ENCODE peak calls at places on chromosomes 4 and X, in ten cellular contexts. J is iris pigment epithelial cell, Z is AG09309, O is transverse colon, P is IMR-90, G is AG08396, H is cardiac fibroblast, T is NCI-H2081, W is astrocyte of the spinal cord, B is NCI-H1092. Y is an unnamed sample.

GRCh38 chrX:53261573-53261972 is 19.8 kb downstream of the IQSEC2 start:
- DNase-seq in J (no peak), Z (no peak), O (no peak), P (no peak), G (no peak), H (no peak), T (no peak), W (no peak), B (no peak), Y (no peak)

GRCh38 chr4:152244659-152245058 is 291.2 kb downstream of the FBXW7 start:
- DNase-seq in J (no peak), Z (no peak), O (no peak), P (no peak), G (no peak), H (no peak), T (no peak), W (no peak), B (no peak), Y (no peak)

GRCh38 chr4:6087669-6088068 is 69.4 kb upstream of the C4orf50 start:
- DNase-seq in J (peak; percentile 17), Z (no peak), O (no peak), P (peak; percentile 28), G (no peak), H (peak; percentile 14), T (peak; percentile 79), W (no peak), B (peak; percentile 72), Y (peak; percentile 3)

GRCh38 chr4:168386002-168386401 is 67.5 kb upstream of the DDX60 start:
- DNase-seq in J (peak; percentile 9), Z (no peak), O (no peak), P (no peak), G (no peak), H (no peak), T (no peak), W (no peak), B (no peak), Y (peak; percentile 91)

GRCh38 chr4:89660444-89660843 is 176.5 kb downstream of the SNCA start:
- DNase-seq in J (no peak), Z (no peak), O (no peak), P (no peak), G (no peak), H (no peak), T (no peak), W (no peak), B (no peak), Y (no peak)

GRCh38 chr4:666436-666810 is 7.7 kb downstream of the ATP5ME start:
- DNase-seq in J (no peak), Z (no peak), O (no peak), P (no peak), G (no peak), H (no peak), T (no peak), W (no peak), B (no peak), Y (no peak)

GRCh38 chr4:4575284-4576211 is 33.7 kb upstream of the STX18 start:
- DNase-seq in J (peak; percentile 48), Z (no peak), O (peak; percentile 74), P (peak; percentile 18), G (peak; percentile 79), H (peak; percentile 55), T (peak; percentile 39), W (peak; percentile 61), B (peak; percentile 33), Y (peak; percentile 64)

GRCh38 chr4:173252024-173252935 is 81.9 kb downstream of the HMGB2 start:
- DNase-seq in J (peak; percentile 100), Z (peak; percentile 96), O (peak; percentile 46), P (peak; percentile 100), G (peak; percentile 68), H (peak; percentile 99), T (peak; percentile 84), W (peak; percentile 100), B (peak; percentile 28), Y (peak; percentile 99)

GRCh38 chrX:716136-716535 is 85.5 kb downstream of the SHOX start:
- DNase-seq in J (no peak), Z (no peak), O (no peak), P (no peak), G (no peak), H (no peak), T (no peak), W (no peak), B (no peak), Y (no peak)

GRCh38 chr4:88242144-88242543 is 42.2 kb downstream of the PPM1K start:
- DNase-seq in J (no peak), Z (no peak), O (no peak), P (no peak), G (no peak), H (no peak), T (peak; percentile 1), W (no peak), B (no peak), Y (no peak)

GRCh38 chrX:110000854-110001701 is 1.8 kb upstream of the TMEM164 start:
- DNase-seq in J (no peak), Z (no peak), O (no peak), P (no peak), G (no peak), H (no peak), T (no peak), W (no peak), B (no peak), Y (no peak)

GRCh38 chrX:96183843-96184242 is 500.8 kb upstream of the DIAPH2 start:
- DNase-seq in J (peak; percentile 1), Z (no peak), O (no peak), P (peak; percentile 1), G (peak; percentile 3), H (peak; percentile 31), T (peak; percentile 9), W (no peak), B (no peak), Y (peak; percentile 6)